ENCODE peak calls at places on chromosomes 16 and 17, in six cellular contexts. C is psoas muscle, B is H9, Z is lower lobe of right lung, I is substantia nigra, O is tibial artery. Q is an unnamed sample.

GRCh38 chr16:49682577-49683165 is 173.2 kb downstream of the ZNF423 start:
- DNase-seq in C (no peak), I (no peak), O (no peak), Z (no peak), B (no peak), Q (no peak)

GRCh38 chr17:62862251-62862650 is 54.1 kb upstream of the MARCHF10 start:
- DNase-seq in C (no peak), I (no peak), O (no peak), B (no peak), Z (no peak), Q (no peak)

GRCh38 chr17:56884483-56885144 is 29.2 kb downstream of the TRIM25 start:
- DNase-seq in I (no peak), O (no peak), Z (no peak), C (no peak), B (no peak), Q (no peak)

GRCh38 chr16:11682655-11683096 is 14.4 kb downstream of the SNN start:
- DNase-seq in I (no peak), C (no peak), O (no peak), Z (no peak), B (no peak), Q (no peak)

GRCh38 chr16:58022601-58023371 is 2.8 kb upstream of the MMP15 start:
- DNase-seq in I (peak; percentile 38), Z (peak; percentile 87), C (peak; percentile 78), O (peak; percentile 84), B (no peak), Q (no peak)

GRCh38 chr16:22183901-22184614 is 21.8 kb downstream of the SDR42E2 start:
- DNase-seq in Z (no peak), O (no peak), I (no peak), B (peak; percentile 61), C (no peak), Q (no peak)

GRCh38 chr17:21013983-21014382 is 28.8 kb downstream of the USP22 start:
- DNase-seq in O (peak; percentile 23), Z (no peak), C (no peak), I (no peak), B (no peak), Q (no peak)

GRCh38 chr16:66207139-66207863 is 159.2 kb upstream of the CDH5 start:
- DNase-seq in C (no peak), I (no peak), O (no peak), B (no peak), Z (no peak), Q (no peak)

GRCh38 chr16:49276646-49277385 is 4.8 kb downstream of the CBLN1 start:
- DNase-seq in O (no peak), B (peak; percentile 53), Z (no peak), I (no peak), C (no peak), Q (no peak)

GRCh38 chr17:19750020-19750572 is 2.0 kb upstream of the ALDH3A1 start:
- DNase-seq in Z (no peak), C (peak; percentile 44), O (no peak), B (no peak), I (no peak), Q (no peak)

GRCh38 chr16:13393816-13394215 is 492.4 kb downstream of the SHISA9 start:
- DNase-seq in B (no peak), O (no peak), I (no peak), C (no peak), Z (no peak), Q (no peak)

GRCh38 chr17:3004925-3005324 is 58.5 kb downstream of the OR1D5 start:
- DNase-seq in B (no peak), C (no peak), Z (peak; percentile 55), O (peak; percentile 78), I (no peak), Q (no peak)

GRCh38 chr16:88750854-88751253 is 34.2 kb downstream of the PIEZO1 start:
- DNase-seq in Z (no peak), I (no peak), B (no peak), C (no peak), O (no peak), Q (no peak)

GRCh38 chr17:22461460-22462145 is 769.3 kb downstream of the KCNJ18 start:
- DNase-seq in I (no peak), C (no peak), B (no peak), Z (no peak), O (no peak), Q (no peak)

GRCh38 chr16:86961133-86961720 is 356.0 kb downstream of the C16orf95 start:
- DNase-seq in B (no peak), C (no peak), I (no peak), Z (no peak), O (no peak), Q (no peak)

GRCh38 chr16:85395913-85396878 is 216.9 kb upstream of the GSE1 start:
- DNase-seq in C (peak; percentile 57), Z (peak; percentile 46), I (no peak), O (peak; percentile 78), B (no peak), Q (no peak)

GRCh38 chr16:85394511-85395206 is 218.5 kb upstream of the GSE1 start:
- DNase-seq in C (peak; percentile 33), B (no peak), I (no peak), O (peak; percentile 64), Z (peak; percentile 35), Q (no peak)

GRCh38 chr16:85396879-85397871 is 215.9 kb upstream of the GSE1 start:
- DNase-seq in Z (peak; percentile 40), B (peak; percentile 52), C (peak; percentile 39), I (no peak), O (peak; percentile 64), Q (no peak)

GRCh38 chr16:85393674-85394510 is 219.2 kb upstream of the GSE1 start:
- DNase-seq in O (peak; percentile 78), I (no peak), B (peak; percentile 76), Z (peak; percentile 80), C (peak; percentile 85), Q (peak; percentile 29)

GRCh38 chr16:85395207-85395912 is 217.8 kb upstream of the GSE1 start:
- DNase-seq in I (no peak), C (peak; percentile 84), O (peak; percentile 98), B (no peak), Z (peak; percentile 66), Q (no peak)
- H3K27ac ChIP-seq in I (no peak overlapping the region), C (no peak overlapping the region), O (peak overlapping the region; percentile 78), B (no peak overlapping the region), Z (peak overlapping the region; percentile 31), Q (no peak overlapping the region)

DNA sequence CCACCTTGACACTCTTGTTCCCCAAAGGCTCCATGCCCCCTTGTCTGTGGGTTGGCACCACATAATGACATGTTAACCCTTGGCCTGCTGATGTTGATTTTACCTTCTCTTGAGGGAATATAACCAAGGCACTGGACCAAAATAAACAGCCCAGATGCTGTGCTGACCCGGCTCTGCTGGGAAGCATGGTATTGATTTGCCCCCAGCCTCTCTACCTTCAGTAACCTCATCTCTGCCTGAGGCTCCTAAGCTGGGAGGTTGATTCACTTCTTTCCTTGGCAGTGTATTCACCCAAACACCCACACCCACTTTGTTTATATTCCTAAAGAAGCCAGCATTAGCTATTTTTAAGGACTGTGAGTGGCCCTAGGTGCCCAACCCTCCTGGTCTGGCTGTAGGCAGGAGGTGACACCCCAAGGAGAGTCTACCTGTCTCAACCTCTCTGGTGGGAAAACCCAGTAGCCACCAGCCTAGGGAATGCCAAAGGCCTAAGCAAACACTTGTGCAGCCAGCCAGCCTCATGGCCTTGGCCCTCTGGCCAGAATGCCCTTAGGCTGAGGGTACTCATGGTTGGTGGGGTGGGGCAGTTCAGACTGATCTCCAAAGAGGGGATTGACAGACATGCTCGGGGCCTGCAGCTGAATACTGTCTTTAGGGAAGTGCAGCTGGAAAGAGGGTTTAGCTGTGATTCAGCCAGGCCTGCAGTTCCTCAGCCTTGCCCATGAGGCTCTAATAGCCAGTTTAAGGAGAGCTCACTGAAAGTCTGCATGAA is 42.7 kb downstream of the GNAO1 start:
- DNase-seq in I (no peak), C (no peak), Z (no peak), B (no peak), O (no peak), Q (no peak)
- H3K27ac ChIP-seq in I (peak overlapping the region; percentile 84), C (no peak overlapping the region), Z (no peak overlapping the region), B (no peak overlapping the region), O (no peak overlapping the region), Q (no peak overlapping the region)

GRCh38 chr17:39662551-39663339 is 2.4 kb upstream of the TCAP start:
- DNase-seq in Z (no peak), C (no peak), O (peak; percentile 69), I (no peak), B (peak; percentile 72), Q (no peak)
- H3K27ac ChIP-seq in Z (peak overlapping the region; percentile 85), C (peak overlapping the region; percentile 96), O (peak overlapping the region; percentile 81), I (no peak overlapping the region), B (no peak overlapping the region), Q (no peak overlapping the region)

GRCh38 chr16:25413133-25413532 is 155.5 kb upstream of the ZKSCAN2 start:
- DNase-seq in Z (no peak), I (no peak), B (no peak), C (no peak), O (no peak), Q (no peak)

GRCh38 chr16:25413962-25414361 is 156.3 kb upstream of the ZKSCAN2 start:
- DNase-seq in C (no peak), O (no peak), I (no peak), Z (no peak), B (no peak), Q (no peak)

GRCh38 chr16:25416002-25416401 is 158.4 kb upstream of the ZKSCAN2 start:
- DNase-seq in B (no peak), I (no peak), Z (no peak), O (no peak), C (no peak), Q (no peak)

GRCh38 chr16:25411376-25412081 is 153.9 kb upstream of the ZKSCAN2 start:
- DNase-seq in B (no peak), C (no peak), O (no peak), I (no peak), Z (no peak), Q (no peak)
- H3K27ac ChIP-seq in B (no peak overlapping the region), C (no peak overlapping the region), O (no peak overlapping the region), I (no peak overlapping the region), Z (no peak overlapping the region), Q (no peak overlapping the region)

GRCh38 chr16:75488322-75488721 is 6.9 kb downstream of the CHST6 start:
- DNase-seq in Z (no peak), B (no peak), C (no peak), O (no peak), I (no peak), Q (no peak)
- H3K27ac ChIP-seq in Z (no peak overlapping the region), B (no peak overlapping the region), C (no peak overlapping the region), O (no peak overlapping the region), I (no peak overlapping the region), Q (no peak overlapping the region)

DNA sequence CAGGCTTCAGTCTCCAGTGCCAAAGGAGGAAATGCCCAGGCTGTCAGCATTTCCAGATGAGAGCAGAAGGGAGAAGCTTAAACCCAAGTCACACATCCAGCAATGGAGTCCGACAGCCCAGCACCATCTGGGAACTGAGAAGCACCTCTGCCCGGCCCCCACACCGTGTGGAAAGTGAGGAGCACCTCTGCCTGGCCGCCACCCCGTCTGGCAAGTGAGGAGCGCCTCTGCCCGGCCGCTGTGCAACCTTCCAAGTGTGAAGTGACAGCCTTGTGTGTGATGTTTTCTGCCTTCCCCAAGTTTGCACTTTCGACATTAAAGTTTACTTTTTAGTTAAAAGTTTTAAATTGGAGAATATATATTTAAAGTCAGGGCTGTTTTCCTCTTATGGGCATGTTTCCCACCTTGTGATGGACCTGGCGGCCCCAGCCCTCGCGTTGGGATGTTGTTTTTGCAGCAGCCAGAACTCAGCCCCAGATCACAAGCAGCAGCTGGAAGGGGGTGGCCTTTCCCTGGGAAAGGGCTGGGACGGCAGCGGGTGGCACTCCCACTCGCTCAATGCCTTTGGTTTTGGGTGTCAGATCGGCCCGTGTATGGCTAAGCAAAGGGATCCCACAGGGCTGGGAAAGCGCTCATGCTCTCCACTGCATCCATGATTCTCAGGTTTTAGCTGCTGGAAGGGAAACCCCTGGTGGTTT is 7.2 kb downstream of the CCDC137 start:
- DNase-seq in B (no peak), C (no peak), Z (no peak), I (no peak), O (no peak), Q (no peak)
- H3K27ac ChIP-seq in B (no peak overlapping the region), C (no peak overlapping the region), Z (no peak overlapping the region), I (no peak overlapping the region), O (no peak overlapping the region), Q (no peak overlapping the region)

Q was measured in effector memory CD4-positive, alpha-beta T cell.